ENCODE peak calls at places on chromosomes 11 and 22, in nine cellular contexts. One of them, this sample, is unnamed.

GRCh38 chr11:61472868-61473267 is 35.7 kb upstream of the LRRC10B start:
- DNase-seq in CD8-positive, alpha-beta T cell: no peak
- DNase-seq in endothelial cell of umbilical vein: no peak
- DNase-seq in colonic mucosa: no peak
- DNase-seq in Peyer's patch: no peak
- DNase-seq in fibroblast of lung: peak; percentile 47
- DNase-seq in cardiac muscle cell: peak; percentile 81
- DNase-seq in upper lobe of right lung: no peak
- DNase-seq in psoas muscle: peak; percentile 70
- DNase-seq in this sample: peak; percentile 36

GRCh38 chr11:115222218-115222862 is 281.9 kb downstream of the CADM1 start:
- DNase-seq in CD8-positive, alpha-beta T cell: no peak
- DNase-seq in endothelial cell of umbilical vein: peak; percentile 40
- DNase-seq in cardiac muscle cell: peak; percentile 36
- DNase-seq in upper lobe of right lung: no peak
- DNase-seq in psoas muscle: no peak
- DNase-seq in colonic mucosa: no peak
- DNase-seq in fibroblast of lung: peak; percentile 86
- DNase-seq in Peyer's patch: no peak
- DNase-seq in this sample: no peak

GRCh38 chr11:88246680-88247079 is 71.4 kb upstream of the RAB38 start:
- DNase-seq in endothelial cell of umbilical vein: no peak
- DNase-seq in colonic mucosa: no peak
- DNase-seq in Peyer's patch: no peak
- DNase-seq in cardiac muscle cell: peak; percentile 75
- DNase-seq in psoas muscle: no peak
- DNase-seq in upper lobe of right lung: no peak
- DNase-seq in CD8-positive, alpha-beta T cell: no peak
- DNase-seq in fibroblast of lung: peak; percentile 61
- DNase-seq in this sample: no peak

GRCh38 chr11:59941091-59941490 is 2.9 kb downstream of the OOSP1 start:
- DNase-seq in psoas muscle: no peak
- DNase-seq in colonic mucosa: no peak
- DNase-seq in endothelial cell of umbilical vein: no peak
- DNase-seq in Peyer's patch: no peak
- DNase-seq in CD8-positive, alpha-beta T cell: no peak
- DNase-seq in fibroblast of lung: no peak
- DNase-seq in cardiac muscle cell: no peak
- DNase-seq in upper lobe of right lung: no peak
- DNase-seq in this sample: no peak

GRCh38 chr11:119957951-119958350 is 180.0 kb downstream of the TRIM29 start:
- DNase-seq in endothelial cell of umbilical vein: no peak
- DNase-seq in fibroblast of lung: no peak
- DNase-seq in Peyer's patch: no peak
- DNase-seq in cardiac muscle cell: no peak
- DNase-seq in upper lobe of right lung: no peak
- DNase-seq in psoas muscle: no peak
- DNase-seq in CD8-positive, alpha-beta T cell: no peak
- DNase-seq in colonic mucosa: no peak
- DNase-seq in this sample: no peak

GRCh38 chr11:122512688-122513087 is 142.8 kb upstream of the UBASH3B start:
- DNase-seq in cardiac muscle cell: no peak
- DNase-seq in Peyer's patch: no peak
- DNase-seq in upper lobe of right lung: no peak
- DNase-seq in psoas muscle: no peak
- DNase-seq in CD8-positive, alpha-beta T cell: no peak
- DNase-seq in colonic mucosa: no peak
- DNase-seq in endothelial cell of umbilical vein: no peak
- DNase-seq in fibroblast of lung: no peak
- DNase-seq in this sample: no peak

GRCh38 chr11:45834298-45834756 is 12.9 kb upstream of the CRY2 start:
- DNase-seq in Peyer's patch: no peak
- DNase-seq in endothelial cell of umbilical vein: no peak
- DNase-seq in psoas muscle: no peak
- DNase-seq in CD8-positive, alpha-beta T cell: no peak
- DNase-seq in colonic mucosa: no peak
- DNase-seq in upper lobe of right lung: no peak
- DNase-seq in fibroblast of lung: no peak
- DNase-seq in cardiac muscle cell: no peak
- DNase-seq in this sample: no peak

GRCh38 chr22:46092646-46093410 is 57.5 kb upstream of the PPARA start:
- DNase-seq in psoas muscle: peak; percentile 44
- DNase-seq in endothelial cell of umbilical vein: no peak
- DNase-seq in upper lobe of right lung: no peak
- DNase-seq in CD8-positive, alpha-beta T cell: no peak
- DNase-seq in colonic mucosa: no peak
- DNase-seq in cardiac muscle cell: no peak
- DNase-seq in Peyer's patch: no peak
- DNase-seq in fibroblast of lung: no peak
- DNase-seq in this sample: no peak

GRCh38 chr22:31818481-31819392 is 64.9 kb downstream of the DEPDC5 start:
- DNase-seq in cardiac muscle cell: peak; percentile 5
- DNase-seq in fibroblast of lung: peak; percentile 7
- DNase-seq in psoas muscle: no peak
- DNase-seq in CD8-positive, alpha-beta T cell: no peak
- DNase-seq in upper lobe of right lung: no peak
- DNase-seq in colonic mucosa: no peak
- DNase-seq in Peyer's patch: no peak
- DNase-seq in endothelial cell of umbilical vein: no peak
- DNase-seq in this sample: no peak

GRCh38 chr11:105789579-105789978 is 179.7 kb downstream of the GRIA4 start:
- DNase-seq in cardiac muscle cell: no peak
- DNase-seq in CD8-positive, alpha-beta T cell: no peak
- DNase-seq in fibroblast of lung: no peak
- DNase-seq in psoas muscle: no peak
- DNase-seq in Peyer's patch: no peak
- DNase-seq in upper lobe of right lung: no peak
- DNase-seq in endothelial cell of umbilical vein: no peak
- DNase-seq in colonic mucosa: no peak
- DNase-seq in this sample: no peak

GRCh38 chr11:64947202-64947814 is 11.6 kb upstream of the GPHA2 start:
- DNase-seq in fibroblast of lung: no peak
- DNase-seq in Peyer's patch: no peak
- DNase-seq in colonic mucosa: no peak
- DNase-seq in cardiac muscle cell: peak; percentile 29
- DNase-seq in upper lobe of right lung: no peak
- DNase-seq in endothelial cell of umbilical vein: peak; percentile 25
- DNase-seq in psoas muscle: no peak
- DNase-seq in CD8-positive, alpha-beta T cell: no peak
- DNase-seq in this sample: no peak

GRCh38 chr11:125626381-125626950 is 1.5 kb downstream of the CHEK1 start:
- DNase-seq in psoas muscle: no peak
- DNase-seq in CD8-positive, alpha-beta T cell: peak; percentile 1
- DNase-seq in colonic mucosa: no peak
- DNase-seq in fibroblast of lung: no peak
- DNase-seq in upper lobe of right lung: no peak
- DNase-seq in Peyer's patch: peak; percentile 47
- DNase-seq in cardiac muscle cell: no peak
- DNase-seq in endothelial cell of umbilical vein: peak; percentile 75
- DNase-seq in this sample: no peak

GRCh38 chr11:86243377-86243776 is 1.2 kb upstream of the EED start:
- DNase-seq in endothelial cell of umbilical vein: no peak
- DNase-seq in cardiac muscle cell: no peak
- DNase-seq in Peyer's patch: no peak
- DNase-seq in CD8-positive, alpha-beta T cell: no peak
- DNase-seq in upper lobe of right lung: no peak
- DNase-seq in fibroblast of lung: no peak
- DNase-seq in colonic mucosa: no peak
- DNase-seq in psoas muscle: no peak
- DNase-seq in this sample: no peak

GRCh38 chr11:44002191-44003093 is 45.3 kb upstream of the ACCSL start:
- DNase-seq in colonic mucosa: no peak
- DNase-seq in endothelial cell of umbilical vein: no peak
- DNase-seq in cardiac muscle cell: no peak
- DNase-seq in psoas muscle: no peak
- DNase-seq in Peyer's patch: no peak
- DNase-seq in upper lobe of right lung: no peak
- DNase-seq in fibroblast of lung: no peak
- DNase-seq in CD8-positive, alpha-beta T cell: no peak
- DNase-seq in this sample: no peak

DNA sequence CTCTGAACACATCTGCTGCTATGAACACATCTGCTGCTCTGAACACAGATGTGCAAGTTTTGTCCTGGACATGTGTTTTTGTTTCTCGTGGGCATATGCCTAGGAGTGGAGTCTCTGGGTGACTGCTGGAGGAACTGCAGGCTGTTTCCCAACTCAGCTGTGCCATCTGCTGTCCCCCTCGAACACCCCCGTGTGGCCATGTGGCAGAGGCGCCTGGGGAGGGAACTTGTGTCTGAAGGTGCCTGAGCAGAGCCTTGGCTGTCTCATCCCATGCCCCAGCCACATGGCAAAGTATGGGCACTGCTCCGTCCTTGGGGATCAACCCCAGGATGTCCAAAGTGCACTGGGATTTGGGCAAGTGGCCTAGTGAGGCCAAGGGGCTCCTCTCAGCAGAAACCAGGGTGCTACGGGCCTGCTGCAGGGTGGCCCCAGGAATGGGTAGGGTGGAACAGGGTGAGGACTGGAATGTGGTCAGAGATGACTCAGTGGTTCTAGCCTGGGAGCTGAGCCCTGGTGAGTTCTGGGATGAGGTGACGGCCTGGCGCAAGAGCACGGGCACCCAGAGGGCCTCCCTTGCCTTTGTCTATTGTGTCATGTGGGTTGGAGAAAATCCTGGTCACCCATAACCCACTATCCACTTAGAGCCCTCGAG is 14.7 kb downstream of the GATD1 start:
- DNase-seq in fibroblast of lung: peak; percentile 78
- DNase-seq in upper lobe of right lung: no peak
- DNase-seq in Peyer's patch: peak; percentile 75
- DNase-seq in psoas muscle: peak; percentile 67
- DNase-seq in endothelial cell of umbilical vein: no peak
- DNase-seq in CD8-positive, alpha-beta T cell: no peak
- DNase-seq in cardiac muscle cell: peak; percentile 74
- DNase-seq in colonic mucosa: peak; percentile 47
- DNase-seq in this sample: no peak
- H3K27ac ChIP-seq in fibroblast of lung: peak overlapping the region; percentile 69
- H3K27ac ChIP-seq in upper lobe of right lung: peak overlapping the region; percentile 13
- H3K27ac ChIP-seq in Peyer's patch: peak overlapping the region; percentile 49
- H3K27ac ChIP-seq in psoas muscle: peak overlapping the region; percentile 30
- H3K27ac ChIP-seq in endothelial cell of umbilical vein: no peak overlapping the region
- H3K27ac ChIP-seq in CD8-positive, alpha-beta T cell: no peak overlapping the region
- H3K27ac ChIP-seq in cardiac muscle cell: no peak overlapping the region
- H3K27ac ChIP-seq in colonic mucosa: no peak overlapping the region
- H3K27ac ChIP-seq in this sample: peak overlapping the region; percentile 68

DNA sequence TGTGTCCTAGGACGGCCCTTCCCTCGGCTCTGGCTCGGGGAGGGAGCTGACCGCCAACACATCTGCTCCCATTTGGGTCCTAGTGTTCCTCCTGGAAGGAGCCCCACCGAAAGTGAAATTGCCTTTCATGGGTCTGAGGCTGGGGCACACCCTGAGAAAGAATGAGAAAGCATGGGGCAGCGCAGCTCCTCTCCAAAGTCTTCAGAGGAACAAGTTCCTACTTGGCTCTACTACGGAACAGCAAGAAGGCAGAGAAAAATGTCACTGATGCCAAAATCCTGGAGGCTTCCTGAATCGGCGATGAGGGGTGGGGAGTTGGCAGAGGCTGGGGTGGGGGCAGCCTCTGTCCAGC is 41.5 kb upstream of the MYEOV start:
- DNase-seq in upper lobe of right lung: no peak
- DNase-seq in fibroblast of lung: no peak
- DNase-seq in Peyer's patch: no peak
- DNase-seq in cardiac muscle cell: no peak
- DNase-seq in endothelial cell of umbilical vein: no peak
- DNase-seq in colonic mucosa: no peak
- DNase-seq in psoas muscle: no peak
- DNase-seq in CD8-positive, alpha-beta T cell: no peak
- DNase-seq in this sample: no peak
- H3K27ac ChIP-seq in upper lobe of right lung: no peak overlapping the region
- H3K27ac ChIP-seq in fibroblast of lung: no peak overlapping the region
- H3K27ac ChIP-seq in Peyer's patch: no peak overlapping the region
- H3K27ac ChIP-seq in cardiac muscle cell: no peak overlapping the region
- H3K27ac ChIP-seq in endothelial cell of umbilical vein: no peak overlapping the region
- H3K27ac ChIP-seq in colonic mucosa: no peak overlapping the region
- H3K27ac ChIP-seq in psoas muscle: no peak overlapping the region
- H3K27ac ChIP-seq in CD8-positive, alpha-beta T cell: no peak overlapping the region
- H3K27ac ChIP-seq in this sample: no peak overlapping the region

DNA sequence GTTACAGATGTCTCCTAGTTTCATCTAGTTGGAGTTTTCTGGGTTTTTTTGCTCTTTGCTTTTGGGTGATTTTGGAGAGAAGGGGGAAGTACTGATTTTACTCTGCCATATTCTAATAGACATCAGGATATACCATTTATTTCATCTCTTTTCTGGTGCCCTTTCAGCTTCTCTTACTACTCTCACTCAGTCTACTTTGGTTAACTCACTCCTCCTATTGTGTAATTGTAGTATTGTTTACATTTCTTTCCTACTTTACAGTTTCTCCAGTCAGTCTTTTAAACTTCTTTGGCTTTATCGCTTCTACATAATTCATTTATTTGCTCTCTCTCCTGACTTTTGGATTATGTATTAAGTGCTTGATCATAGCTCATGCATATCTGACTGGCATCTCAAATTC is 6.5 kb downstream of the ANKRD42 start:
- DNase-seq in cardiac muscle cell: no peak
- DNase-seq in endothelial cell of umbilical vein: no peak
- DNase-seq in upper lobe of right lung: no peak
- DNase-seq in Peyer's patch: no peak
- DNase-seq in colonic mucosa: no peak
- DNase-seq in CD8-positive, alpha-beta T cell: no peak
- DNase-seq in fibroblast of lung: no peak
- DNase-seq in psoas muscle: no peak
- DNase-seq in this sample: no peak
- H3K27ac ChIP-seq in cardiac muscle cell: no peak overlapping the region
- H3K27ac ChIP-seq in endothelial cell of umbilical vein: no peak overlapping the region
- H3K27ac ChIP-seq in upper lobe of right lung: no peak overlapping the region
- H3K27ac ChIP-seq in Peyer's patch: no peak overlapping the region
- H3K27ac ChIP-seq in colonic mucosa: no peak overlapping the region
- H3K27ac ChIP-seq in CD8-positive, alpha-beta T cell: no peak overlapping the region
- H3K27ac ChIP-seq in fibroblast of lung: no peak overlapping the region
- H3K27ac ChIP-seq in psoas muscle: no peak overlapping the region
- H3K27ac ChIP-seq in this sample: no peak overlapping the region

GRCh38 chr22:24972369-24972768 is 19.9 kb downstream of the KIAA1671 start:
- DNase-seq in Peyer's patch: no peak
- DNase-seq in upper lobe of right lung: no peak
- DNase-seq in CD8-positive, alpha-beta T cell: no peak
- DNase-seq in endothelial cell of umbilical vein: no peak
- DNase-seq in cardiac muscle cell: no peak
- DNase-seq in psoas muscle: no peak
- DNase-seq in fibroblast of lung: no peak
- DNase-seq in colonic mucosa: no peak
- DNase-seq in this sample: no peak

GRCh38 chr22:24973867-24974266 is 21.4 kb downstream of the KIAA1671 start:
- DNase-seq in colonic mucosa: peak; percentile 93
- DNase-seq in psoas muscle: no peak
- DNase-seq in CD8-positive, alpha-beta T cell: no peak
- DNase-seq in endothelial cell of umbilical vein: no peak
- DNase-seq in Peyer's patch: peak; percentile 87
- DNase-seq in fibroblast of lung: no peak
- DNase-seq in upper lobe of right lung: no peak
- DNase-seq in cardiac muscle cell: no peak
- DNase-seq in this sample: no peak

GRCh38 chr22:24968066-24968561 is 15.6 kb downstream of the KIAA1671 start:
- DNase-seq in colonic mucosa: no peak
- DNase-seq in cardiac muscle cell: no peak
- DNase-seq in Peyer's patch: no peak
- DNase-seq in psoas muscle: peak; percentile 60
- DNase-seq in upper lobe of right lung: no peak
- DNase-seq in endothelial cell of umbilical vein: no peak
- DNase-seq in CD8-positive, alpha-beta T cell: no peak
- DNase-seq in fibroblast of lung: no peak
- DNase-seq in this sample: no peak

GRCh38 chr22:24965822-24966626 is 13.5 kb downstream of the KIAA1671 start:
- DNase-seq in upper lobe of right lung: peak; percentile 86
- DNase-seq in cardiac muscle cell: no peak
- DNase-seq in fibroblast of lung: no peak
- DNase-seq in psoas muscle: peak; percentile 70
- DNase-seq in CD8-positive, alpha-beta T cell: no peak
- DNase-seq in endothelial cell of umbilical vein: peak; percentile 65
- DNase-seq in Peyer's patch: peak; percentile 90
- DNase-seq in colonic mucosa: peak; percentile 94
- DNase-seq in this sample: no peak

GRCh38 chr22:24969588-24970301 is 17.2 kb downstream of the KIAA1671 start:
- DNase-seq in cardiac muscle cell: peak; percentile 54
- DNase-seq in CD8-positive, alpha-beta T cell: no peak
- DNase-seq in endothelial cell of umbilical vein: peak; percentile 86
- DNase-seq in fibroblast of lung: no peak
- DNase-seq in Peyer's patch: no peak
- DNase-seq in psoas muscle: peak; percentile 72
- DNase-seq in colonic mucosa: peak; percentile 41
- DNase-seq in upper lobe of right lung: no peak
- DNase-seq in this sample: no peak
- H3K27ac ChIP-seq in cardiac muscle cell: peak overlapping the region; percentile 84
- H3K27ac ChIP-seq in CD8-positive, alpha-beta T cell: no peak overlapping the region
- H3K27ac ChIP-seq in endothelial cell of umbilical vein: peak overlapping the region; percentile 82
- H3K27ac ChIP-seq in fibroblast of lung: no peak overlapping the region
- H3K27ac ChIP-seq in Peyer's patch: peak overlapping the region; percentile 59
- H3K27ac ChIP-seq in psoas muscle: peak overlapping the region; percentile 70
- H3K27ac ChIP-seq in colonic mucosa: peak overlapping the region; percentile 34
- H3K27ac ChIP-seq in upper lobe of right lung: peak overlapping the region; percentile 42
- H3K27ac ChIP-seq in this sample: no peak overlapping the region

This sample was measured in substantia nigra.